ENCODE peak calls at places on chromosomes 12 and 14, in ten cellular contexts. Y is HFFc6; R is ascending aorta; E is CD8-positive, alpha-beta memory T cell; G is GOT3; L is cardiac fibroblast; C is cardiac muscle cell; M is HCEC 1CT; D is CD4-positive, CD25-positive, alpha-beta regulatory T cell; W is RPMI8226. A is an unnamed sample.

GRCh38 chr14:104549536-104550339 is 29.8 kb upstream of the C14orf180 start:
- DNase-seq in Y (no peak), R (no peak), E (no peak), G (no peak), L (no peak), C (no peak), M (no peak), D (no peak), W (no peak), A (no peak)

GRCh38 chr14:70934502-70935134 is 27.4 kb downstream of the PCNX1 start:
- DNase-seq in Y (peak; percentile 16), R (no peak), E (no peak), G (no peak), L (peak; percentile 60), C (no peak), M (peak; percentile 71), D (peak; percentile 43), W (no peak), A (peak; percentile 23)

GRCh38 chr12:53676715-53677611 is 1.1 kb upstream of the ATP5MC2 start:
- DNase-seq in Y (no peak), R (no peak), E (no peak), G (no peak), L (peak; percentile 60), C (peak; percentile 52), M (peak; percentile 10), D (no peak), W (no peak), A (peak; percentile 45)

GRCh38 chr14:75147423-75148071 is 20.7 kb upstream of the NEK9 start:
- DNase-seq in Y (peak; percentile 50), R (peak; percentile 15), E (no peak), G (no peak), L (peak; percentile 98), C (peak; percentile 77), M (peak; percentile 45), D (no peak), W (no peak), A (peak; percentile 16)

GRCh38 chr14:35855886-35856481 is 29.8 kb downstream of the BRMS1L start:
- DNase-seq in Y (no peak), R (no peak), E (no peak), G (no peak), L (no peak), C (no peak), M (no peak), D (no peak), W (peak; percentile 30), A (no peak)

GRCh38 chr12:6250343-6250742 is 50.1 kb downstream of the CD9 start:
- DNase-seq in Y (no peak), R (no peak), E (peak; percentile 1), G (no peak), L (peak; percentile 46), C (peak; percentile 75), M (no peak), D (no peak), W (no peak), A (no peak)

GRCh38 chr12:4855121-4855924 is 54.4 kb upstream of the KCNA1 start:
- DNase-seq in Y (peak; percentile 80), R (no peak), E (peak; percentile 53), G (no peak), L (peak; percentile 82), C (peak; percentile 91), M (peak; percentile 62), D (peak; percentile 58), W (peak; percentile 83), A (peak; percentile 79)

GRCh38 chr14:74695406-74695805 is 17.5 kb downstream of the AREL1 start:
- DNase-seq in Y (no peak), R (no peak), E (no peak), G (no peak), L (no peak), C (no peak), M (no peak), D (no peak), W (no peak), A (no peak)

GRCh38 chr12:54983536-54984102 is 943 bp downstream of the TESPA1 start:
- DNase-seq in Y (no peak), R (no peak), E (no peak), G (no peak), L (no peak), C (no peak), M (no peak), D (no peak), W (no peak), A (no peak)

GRCh38 chr14:105026033-105026785 is 5.3 kb upstream of the CDCA4 start:
- DNase-seq in Y (peak; percentile 43), R (no peak), E (no peak), G (no peak), L (no peak), C (no peak), M (peak; percentile 87), D (no peak), W (no peak), A (peak; percentile 84)